ENCODE peak calls at places on chromosomes 4 and X, in nine cellular contexts. K is activated B cell treated with CpG ODN at 0.5 μM for 24 hours, P is astrocyte, M is GM13976, J is fibroblast of the aortic adventitia, G is H9, E is sigmoid colon, D is tibial nerve, Q is right atrium auricular region. A is an unnamed sample.

GRCh38 chr4:48405924-48406323 is 64.6 kb downstream of the SLAIN2 start:
- DNase-seq in K (no peak), P (no peak), M (no peak), J (no peak), G (no peak), E (no peak), D (no peak), Q (no peak), A (no peak)

GRCh38 chr4:2297606-2298517 is 36.0 kb upstream of the MXD4 start:
- DNase-seq in K (no peak), P (no peak), M (no peak), J (no peak), G (no peak), E (no peak), D (no peak), Q (no peak), A (no peak)

GRCh38 chr4:15455290-15455689 is 14.4 kb upstream of the CC2D2A start:
- DNase-seq in K (no peak), P (no peak), M (no peak), J (peak; percentile 89), G (no peak), E (peak; percentile 89), D (peak; percentile 83), Q (peak; percentile 90), A (no peak)

GRCh38 chr4:3787489-3788365 is 21.5 kb downstream of the ADRA2C start:
- DNase-seq in K (no peak), P (no peak), M (no peak), J (no peak), G (no peak), E (no peak), D (no peak), Q (no peak), A (no peak)

GRCh38 chrX:75781618-75782017 is 3.4 kb downstream of the MAGEE2 start:
- DNase-seq in K (no peak), P (no peak), M (no peak), J (no peak), G (no peak), E (no peak), D (no peak), Q (no peak), A (no peak)

GRCh38 chr4:28357985-28358384 is 1497.3 kb downstream of the STIM2 start:
- DNase-seq in K (no peak), P (no peak), M (no peak), J (peak; percentile 28), G (peak; percentile 40), E (no peak), D (no peak), Q (no peak), A (peak; percentile 13)

GRCh38 chrX:29295987-29296680 is 708.9 kb downstream of the IL1RAPL1 start:
- DNase-seq in K (no peak), P (peak; percentile 49), M (no peak), J (peak; percentile 71), G (no peak), E (no peak), D (no peak), Q (no peak), A (no peak)

GRCh38 chrX:53237056-53237455 is 12.0 kb upstream of the KDM5C start:
- DNase-seq in K (no peak), P (no peak), M (no peak), J (no peak), G (no peak), E (no peak), D (no peak), Q (no peak), A (no peak)

GRCh38 chrX:100615015-100615414 is 21.6 kb downstream of the TSPAN6 start:
- DNase-seq in K (no peak), P (peak; percentile 57), M (peak; percentile 37), J (peak; percentile 70), G (peak; percentile 40), E (no peak), D (peak; percentile 7), Q (no peak), A (peak; percentile 58)

GRCh38 chr4:56655209-56655626 is 25.9 kb downstream of the HOPX start:
- DNase-seq in K (peak; percentile 23), P (peak; percentile 18), M (peak; percentile 30), J (no peak), G (peak; percentile 50), E (peak; percentile 80), D (no peak), Q (no peak), A (no peak)

GRCh38 chrX:68396953-68397352 is 36.3 kb downstream of the OPHN1 start:
- DNase-seq in K (no peak), P (peak; percentile 3), M (no peak), J (peak; percentile 57), G (no peak), E (no peak), D (no peak), Q (no peak), A (no peak)

GRCh38 chr4:185395255-185395955 is at the start of gene LRP2BP:
- DNase-seq in K (no peak), P (no peak), M (peak; percentile 41), J (peak; percentile 94), G (no peak), E (no peak), D (no peak), Q (no peak), A (peak; percentile 87)

GRCh38 chr4:136725286-136726081 is 806.8 kb downstream of the PCDH18 start:
- DNase-seq in K (no peak), P (peak; percentile 26), M (no peak), J (peak; percentile 70), G (no peak), E (no peak), D (no peak), Q (no peak), A (no peak)

GRCh38 chrX:55908685-55909212 is 191.2 kb downstream of the RRAGB start:
- DNase-seq in K (peak; percentile 15), P (no peak), M (peak; percentile 17), J (no peak), G (peak; percentile 34), E (no peak), D (no peak), Q (no peak), A (no peak)

GRCh38 chr4:76377922-76378321 is 43.0 kb downstream of the CCDC158 start:
- DNase-seq in K (no peak), P (peak; percentile 58), M (peak; percentile 37), J (peak; percentile 69), G (no peak), E (no peak), D (no peak), Q (no peak), A (no peak)

GRCh38 chr4:8080754-8081065 is 77.9 kb downstream of the ABLIM2 start:
- DNase-seq in K (no peak), P (no peak), M (no peak), J (no peak), G (no peak), E (no peak), D (no peak), Q (no peak), A (no peak)
- TF ChIP-seq CTCF in K (no peak), P (no peak), M (no peak), J (no peak), G (no peak), E (no peak), D (no peak), Q (no peak), A (no peak)

DNA sequence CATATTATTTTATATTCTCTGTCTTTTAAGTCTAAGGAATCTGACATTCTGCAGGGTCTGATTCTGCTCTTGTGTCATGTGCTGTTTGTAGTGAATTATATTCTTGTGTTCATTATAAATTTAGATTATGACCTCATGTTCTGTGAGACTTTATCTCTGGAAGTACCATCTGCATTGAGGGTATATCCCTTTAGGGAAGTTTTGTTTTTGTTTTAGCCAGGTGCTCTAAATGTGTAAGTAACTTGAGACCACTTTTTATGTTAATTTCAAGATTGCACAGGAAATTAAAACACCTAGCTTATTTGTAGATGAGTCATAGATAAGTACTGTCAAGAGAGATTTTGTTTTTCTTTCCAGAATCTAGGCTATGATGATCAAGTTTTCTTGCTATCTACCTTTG is 35.0 kb upstream of the DKK2 start:
- DNase-seq in K (no peak), P (no peak), M (no peak), J (no peak), G (no peak), E (no peak), D (no peak), Q (no peak), A (no peak)
- TF ChIP-seq CTCF in K (no peak), P (no peak), M (no peak), J (no peak), G (no peak), E (no peak), D (no peak), Q (no peak), A (no peak)

DNA sequence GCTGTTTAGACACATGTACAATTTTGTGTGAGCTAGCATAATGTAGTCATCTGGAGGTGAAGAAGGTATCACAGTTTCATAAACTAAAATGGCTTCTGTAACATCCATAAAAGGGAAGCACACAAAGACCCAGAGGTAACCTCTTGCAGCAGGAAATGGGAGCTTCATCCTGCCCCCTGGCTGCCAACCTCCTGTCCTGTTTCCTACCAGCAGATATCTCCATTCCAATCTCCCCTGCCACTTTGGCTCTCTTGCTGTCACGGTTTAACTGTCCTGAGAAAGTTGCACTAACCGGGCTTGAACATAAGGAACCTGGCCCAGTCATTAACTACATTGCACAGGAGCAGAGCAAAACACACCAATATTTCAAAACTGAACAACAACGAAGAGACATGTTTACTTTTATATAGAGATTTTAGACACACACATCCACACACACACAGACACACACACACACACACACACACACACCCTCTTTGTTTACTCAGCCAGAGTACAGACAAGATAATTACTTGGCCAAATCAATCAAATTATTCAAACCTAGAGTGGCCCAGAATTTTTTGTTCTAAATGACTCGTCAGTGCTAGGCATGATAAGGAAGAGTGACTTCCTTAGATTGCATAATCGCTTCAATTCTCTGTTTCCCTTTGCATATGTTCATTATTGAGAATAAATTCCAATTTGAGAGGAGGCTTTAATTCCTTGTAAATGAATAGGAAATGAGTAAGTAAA is 24.2 kb downstream of the MID2 start:
- DNase-seq in K (no peak), P (no peak), M (no peak), J (no peak), G (peak; percentile 54), E (no peak), D (no peak), Q (no peak), A (no peak)
- TF ChIP-seq CTCF in K (no peak), P (no peak), M (no peak), J (peak; percentile 11), G (peak; percentile 50), E (no peak), D (peak; percentile 9), Q (no peak), A (no peak)

DNA sequence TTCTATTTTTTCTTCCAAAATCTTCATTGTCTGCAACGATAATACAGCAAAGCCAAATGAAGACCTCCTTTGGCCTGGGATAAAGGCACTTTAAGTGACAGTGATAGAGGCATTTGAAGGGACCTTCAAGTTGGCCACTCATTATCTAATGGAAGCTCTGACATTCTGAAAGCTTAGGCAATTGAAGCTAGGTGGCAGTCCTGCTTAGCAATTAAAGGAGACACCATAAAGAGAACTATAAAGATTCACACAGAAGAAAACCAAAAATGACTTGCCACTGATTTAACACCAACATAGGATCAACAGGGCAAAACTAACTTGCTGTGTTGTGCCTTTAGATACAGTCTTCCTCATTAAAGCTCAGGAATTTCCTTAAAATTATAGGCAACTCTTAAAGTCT is 103.3 kb upstream of the TSPAN7 start:
- DNase-seq in K (no peak), P (no peak), M (no peak), J (no peak), G (no peak), E (no peak), D (no peak), Q (no peak), A (no peak)
- TF ChIP-seq CTCF in K (no peak), P (no peak), M (no peak), J (no peak), G (peak; percentile 18), E (no peak), D (no peak), Q (no peak), A (no peak)

GRCh38 chr4:122894802-122895201 is 27.6 kb downstream of the NUDT6 start:
- DNase-seq in K (no peak), P (no peak), M (no peak), J (no peak), G (no peak), E (no peak), D (no peak), Q (no peak), A (no peak)
- TF ChIP-seq CTCF in K (no peak), P (no peak), M (no peak), J (no peak), G (peak; percentile 21), E (no peak), D (no peak), Q (no peak), A (no peak)